ENCODE peak calls at places on chromosomes 11 and 22, in eight cellular contexts. J is kidney; Z is psoas muscle; B is tibial artery; G is endodermal cell; W is CD8-positive, alpha-beta memory T cell; R is fibroblast of pulmonary artery; F is OCI-LY7. O is an unnamed sample.
A peak's percentile ranks its signal among the peaks of the same experiment; 100 is the strongest.

GRCh38 chr22:38016182-38017078 is 32.1 kb upstream of the SOX10 start:
- DNase-seq in F (no peak), R (peak; percentile 78), Z (no peak), W (no peak), B (no peak), G (peak; percentile 70), J (no peak), O (no peak)

GRCh38 chr11:105108247-105108646 is 31.3 kb downstream of the CARD18 start:
- DNase-seq in G (no peak), W (no peak), F (no peak), B (no peak), Z (no peak), R (no peak), J (no peak), O (no peak)

GRCh38 chr11:21654091-21654490 is 538.8 kb upstream of the ANO5 start:
- DNase-seq in R (no peak), Z (no peak), B (no peak), G (no peak), J (no peak), W (no peak), F (no peak), O (no peak)

GRCh38 chr11:35412285-35412684 is 7.1 kb downstream of the SLC1A2 start:
- DNase-seq in W (no peak), J (no peak), G (no peak), Z (no peak), R (peak; percentile 33), B (no peak), F (no peak), O (no peak)

GRCh38 chr22:45426387-45426786 is 12.9 kb downstream of the RIBC2 start:
- DNase-seq in W (no peak), R (no peak), G (no peak), Z (no peak), B (peak; percentile 43), F (no peak), J (peak; percentile 57), O (no peak)

GRCh38 chr11:12163181-12163841 is 52.9 kb downstream of the MICAL2 start:
- DNase-seq in G (peak; percentile 48), W (no peak), F (no peak), R (peak; percentile 70), B (peak; percentile 84), J (no peak), Z (no peak), O (no peak)

GRCh38 chr11:124882339-124883071 is 15.2 kb downstream of the ROBO4 start:
- DNase-seq in R (peak; percentile 32), W (no peak), J (no peak), G (peak; percentile 47), B (peak; percentile 68), Z (no peak), F (no peak), O (no peak)

GRCh38 chr11:133618500-133618899 is 86.2 kb upstream of the OPCML start:
- DNase-seq in W (no peak), R (no peak), G (peak; percentile 61), F (no peak), J (no peak), Z (no peak), B (no peak), O (no peak)

GRCh38 chr11:61587951-61588695 is 7.2 kb upstream of the SYT7 start:
- DNase-seq in F (peak; percentile 17), B (no peak), W (peak; percentile 55), R (no peak), J (peak; percentile 87), G (peak; percentile 96), Z (peak; percentile 62), O (peak; percentile 46)

GRCh38 chr22:41481131-41481830 is 12.4 kb downstream of the ACO2 start:
- DNase-seq in R (peak; percentile 9), Z (peak; percentile 53), B (peak; percentile 87), F (no peak), J (peak; percentile 68), W (no peak), G (no peak), O (no peak)

GRCh38 chr22:41480397-41480735 is 11.4 kb downstream of the ACO2 start:
- DNase-seq in W (no peak), B (no peak), Z (no peak), F (no peak), J (no peak), R (peak; percentile 45), G (no peak), O (no peak)

GRCh38 chr22:41479671-41480396 is 10.9 kb downstream of the ACO2 start:
- DNase-seq in Z (no peak), F (no peak), J (no peak), G (peak; percentile 70), R (peak; percentile 56), B (peak; percentile 76), W (no peak), O (no peak)

GRCh38 chr22:41478891-41479521 is 10.1 kb downstream of the ACO2 start:
- DNase-seq in Z (peak; percentile 79), J (no peak), R (peak; percentile 33), B (peak; percentile 71), F (no peak), G (no peak), W (no peak), O (no peak)

DNA sequence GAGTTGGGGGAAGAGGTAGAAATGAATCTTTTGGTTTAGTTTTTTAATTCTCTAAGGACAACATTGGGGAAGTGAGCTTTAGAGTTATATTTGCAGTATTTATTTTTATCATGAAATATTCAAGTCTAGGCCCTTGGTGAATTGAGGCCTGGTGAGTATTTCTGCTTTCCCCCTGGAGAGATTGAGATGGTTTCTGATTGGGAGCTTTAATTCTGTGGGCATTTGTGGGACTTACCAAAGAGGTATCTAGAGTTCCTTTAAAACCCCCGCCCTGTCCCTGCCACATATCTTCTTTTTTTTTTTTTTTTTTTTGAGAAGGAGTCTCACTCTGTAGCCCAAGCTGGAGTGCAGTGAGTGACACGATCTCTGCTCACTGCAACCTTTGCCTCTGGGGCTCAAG is 9.6 kb downstream of the ACO2 start:
- DNase-seq in R (no peak), G (no peak), W (no peak), J (no peak), B (no peak), Z (no peak), F (no peak), O (no peak)
- H3K4me3 ChIP-seq in R (no peak overlapping the region), G (no peak overlapping the region), W (no peak overlapping the region), J (no peak overlapping the region), B (no peak overlapping the region), Z (no peak overlapping the region), F (no peak overlapping the region), O (no peak overlapping the region)

DNA sequence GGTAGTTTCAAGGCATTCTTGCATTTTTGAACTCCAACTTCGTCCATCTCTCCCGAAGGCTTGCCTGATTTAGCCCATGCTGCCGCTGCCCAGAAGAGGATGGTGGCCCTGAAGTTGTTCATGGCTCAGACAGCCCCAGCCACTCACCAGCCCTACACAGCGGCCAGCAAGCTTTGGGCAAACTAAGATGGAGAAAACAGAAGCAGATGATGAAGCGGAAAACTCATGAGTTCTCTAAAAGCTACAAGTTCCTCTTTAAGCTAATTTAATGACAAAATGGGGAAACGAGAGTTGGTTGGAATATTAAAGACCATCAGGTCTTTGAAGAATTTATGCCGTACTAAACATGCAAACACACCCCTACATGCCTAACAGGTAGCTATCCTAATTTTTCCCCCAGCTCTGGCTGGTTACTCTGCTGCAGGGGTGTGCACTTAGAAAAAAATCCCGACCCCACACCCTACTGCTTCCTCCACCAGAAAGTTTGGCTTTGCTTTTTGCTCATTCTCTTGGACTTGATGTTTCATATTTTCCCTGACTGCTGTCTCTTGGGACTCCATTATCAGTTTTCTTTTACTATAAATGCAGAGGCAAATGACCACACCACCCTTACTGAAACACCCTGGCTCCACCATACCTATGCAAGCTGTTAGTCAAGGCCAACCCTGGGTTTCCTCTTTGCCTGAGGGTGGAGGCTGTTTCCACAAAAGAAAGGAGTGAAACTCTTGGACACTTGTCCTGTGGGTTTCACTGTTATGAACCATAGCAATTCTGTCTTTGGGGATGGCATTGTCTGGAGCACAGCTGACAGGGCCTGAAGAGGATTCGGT is at the start of gene MPEG1:
- DNase-seq in G (no peak), Z (no peak), B (no peak), F (peak; percentile 70), J (no peak), W (no peak), R (no peak), O (no peak)
- H3K4me3 ChIP-seq in G (no peak within 1 kb of the TSS), Z (peak within 1 kb of the TSS; percentile 38), B (peak within 1 kb of the TSS; percentile 11), F (peak within 1 kb of the TSS; percentile 45), J (no peak within 1 kb of the TSS), W (no peak within 1 kb of the TSS), R (no peak within 1 kb of the TSS), O (no peak within 1 kb of the TSS)

GRCh38 chr11:63490551-63491239 is at the start of gene PLAAT5:
- DNase-seq in W (peak; percentile 7), J (peak; percentile 83), R (no peak), F (no peak), Z (peak; percentile 49), G (peak; percentile 82), B (no peak), O (no peak)
- H3K4me3 ChIP-seq in W (no peak within 1 kb of the TSS), J (peak within 1 kb of the TSS; percentile 71), R (peak within 1 kb of the TSS; percentile 49), F (no peak within 1 kb of the TSS), Z (peak within 1 kb of the TSS; percentile 61), G (peak within 1 kb of the TSS; percentile 64), B (peak within 1 kb of the TSS; percentile 52), O (peak within 1 kb of the TSS; percentile 44)

GRCh38 chr22:23580586-23581251 is 629 bp upstream of the IGLL1 start:
- DNase-seq in G (no peak), J (no peak), B (no peak), F (no peak), W (no peak), R (no peak), Z (no peak), O (no peak)
- H3K4me3 ChIP-seq in G (no peak overlapping the region), J (no peak overlapping the region), B (no peak overlapping the region), F (no peak overlapping the region), W (no peak overlapping the region), R (no peak overlapping the region), Z (no peak overlapping the region), O (no peak overlapping the region)

GRCh38 chr11:626475-627272 is at the start of gene SCT:
- DNase-seq in W (no peak), F (no peak), Z (no peak), B (peak; percentile 64), J (no peak), G (peak; percentile 72), R (no peak), O (no peak)
- H3K4me3 ChIP-seq in W (no peak within 1 kb of the TSS), F (no peak within 1 kb of the TSS), Z (no peak within 1 kb of the TSS), B (no peak within 1 kb of the TSS), J (no peak within 1 kb of the TSS), G (no peak within 1 kb of the TSS), R (no peak within 1 kb of the TSS), O (no peak within 1 kb of the TSS)

O was measured in CD8-positive, alpha-beta T cell.